ENCODE peak calls at places on chromosomes 7 and 10, in nine cellular contexts. P is HL-60, K is body of pancreas, Y is tibial artery, W is fibroblast of mammary gland, Q is HFFc6, B is adrenal gland, D is transverse colon, G is NB4. Z is an unnamed sample.

GRCh38 chr7:116162992-116163391 is 47.3 kb upstream of the TES start:
- DNase-seq in P (no peak), K (no peak), Y (no peak), W (no peak), Q (no peak), B (no peak), D (no peak), G (no peak), Z (no peak)

GRCh38 chr10:71127773-71128172 is 84.6 kb upstream of the UNC5B start:
- DNase-seq in P (no peak), K (no peak), Y (no peak), W (no peak), Q (no peak), B (no peak), D (no peak), G (no peak), Z (no peak)

GRCh38 chr7:68176974-68177373 is 1180.3 kb downstream of the TYW1 start:
- DNase-seq in P (peak; percentile 39), K (peak; percentile 61), Y (no peak), W (peak; percentile 62), Q (no peak), B (peak; percentile 54), D (no peak), G (peak; percentile 78), Z (no peak)

GRCh38 chr7:13476881-13477444 is 512.5 kb downstream of the ETV1 start:
- DNase-seq in P (no peak), K (peak; percentile 13), Y (no peak), W (peak; percentile 11), Q (no peak), B (no peak), D (no peak), G (no peak), Z (no peak)

GRCh38 chr10:84352251-84352842 is 24.0 kb downstream of the CCSER2 start:
- DNase-seq in P (peak; percentile 55), K (peak; percentile 77), Y (no peak), W (peak; percentile 71), Q (peak; percentile 63), B (peak; percentile 61), D (peak; percentile 72), G (peak; percentile 69), Z (peak; percentile 49)

GRCh38 chr7:28840515-28841125 is 117.5 kb downstream of the TRIL start:
- DNase-seq in P (no peak), K (no peak), Y (no peak), W (peak; percentile 16), Q (peak; percentile 12), B (no peak), D (no peak), G (no peak), Z (no peak)

GRCh38 chr10:58177362-58177947 is 90.2 kb downstream of the IPMK start:
- DNase-seq in P (no peak), K (no peak), Y (no peak), W (peak; percentile 52), Q (no peak), B (no peak), D (no peak), G (peak; percentile 41), Z (no peak)

GRCh38 chr7:129665013-129665401 is 53.5 kb downstream of the NRF1 start:
- DNase-seq in P (peak; percentile 11), K (peak; percentile 11), Y (no peak), W (peak; percentile 97), Q (peak; percentile 86), B (peak; percentile 77), D (no peak), G (peak; percentile 82), Z (no peak)

GRCh38 chr7:151315038-151315655 is 26.5 kb upstream of the NUB1 start:
- DNase-seq in P (peak; percentile 72), K (peak; percentile 82), Y (peak; percentile 73), W (peak; percentile 68), Q (peak; percentile 43), B (peak; percentile 74), D (peak; percentile 72), G (peak; percentile 83), Z (peak; percentile 59)

GRCh38 chr10:29078919-29079318 is 210.0 kb upstream of the LYZL1 start:
- DNase-seq in P (no peak), K (no peak), Y (no peak), W (no peak), Q (no peak), B (no peak), D (no peak), G (no peak), Z (no peak)

GRCh38 chr10:99926925-99927718 is 82.6 kb downstream of the DNMBP start:
- DNase-seq in P (no peak), K (peak; percentile 70), Y (no peak), W (peak; percentile 66), Q (peak; percentile 51), B (peak; percentile 50), D (peak; percentile 76), G (no peak), Z (no peak)

GRCh38 chr7:18384491-18385143 is 110.9 kb upstream of the HDAC9 start:
- DNase-seq in P (no peak), K (no peak), Y (no peak), W (no peak), Q (no peak), B (no peak), D (no peak), G (no peak), Z (no peak)

GRCh38 chr7:150367677-150368097 is 935 bp upstream of the REPIN1 start:
- DNase-seq in P (no peak), K (no peak), Y (no peak), W (peak; percentile 36), Q (no peak), B (no peak), D (no peak), G (no peak), Z (no peak)

GRCh38 chr10:69335063-69335587 is 56.8 kb downstream of the HK1 start:
- DNase-seq in P (peak; percentile 83), K (no peak), Y (peak; percentile 82), W (peak; percentile 61), Q (no peak), B (peak; percentile 69), D (peak; percentile 29), G (peak; percentile 60), Z (peak; percentile 63)

GRCh38 chr10:86376403-86376802 is 9.8 kb upstream of the GRID1 start:
- DNase-seq in P (no peak), K (no peak), Y (no peak), W (no peak), Q (no peak), B (peak; percentile 7), D (no peak), G (no peak), Z (peak; percentile 39)

GRCh38 chr10:24603333-24603732 is 120.4 kb downstream of the ARHGAP21 start:
- DNase-seq in P (no peak), K (no peak), Y (no peak), W (peak; percentile 71), Q (peak; percentile 53), B (no peak), D (no peak), G (no peak), Z (no peak)

GRCh38 chr7:67484244-67484751 is 487.7 kb downstream of the TYW1 start:
- DNase-seq in P (peak; percentile 52), K (peak; percentile 73), Y (no peak), W (peak; percentile 68), Q (peak; percentile 38), B (peak; percentile 68), D (peak; percentile 26), G (peak; percentile 80), Z (no peak)

GRCh38 chr10:75097666-75098285 is 13.7 kb upstream of the SAMD8 start:
- DNase-seq in P (peak; percentile 18), K (no peak), Y (no peak), W (peak; percentile 31), Q (no peak), B (no peak), D (no peak), G (peak; percentile 60), Z (no peak)

GRCh38 chr7:132383962-132384361 is 192.3 kb downstream of the PLXNA4 start:
- DNase-seq in P (no peak), K (no peak), Y (no peak), W (no peak), Q (no peak), B (no peak), D (no peak), G (no peak), Z (no peak)

DNA sequence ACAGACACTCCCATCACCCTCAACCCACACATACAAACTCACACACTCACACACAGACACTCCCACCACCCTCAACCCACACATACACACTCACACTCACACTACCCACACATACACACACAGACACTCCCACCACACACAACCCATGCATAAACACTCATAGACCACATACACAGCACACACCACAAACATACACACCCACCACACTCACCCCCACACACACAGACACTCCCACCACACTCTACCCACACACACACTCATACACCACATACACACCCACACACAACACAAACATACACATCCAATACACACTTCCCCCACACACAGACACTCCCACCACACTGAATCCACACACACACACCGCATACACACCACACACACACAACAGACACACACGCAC is 521.2 kb downstream of the TCERG1L start:
- DNase-seq in P (no peak), K (no peak), Y (no peak), W (no peak), Q (no peak), B (no peak), D (no peak), G (no peak), Z (no peak)
- TF ChIP-seq CTCF in P (no peak), K (no peak), Y (no peak), W (no peak), Q (no peak), B (no peak), D (no peak), G (no peak), Z (no peak)

GRCh38 chr7:22153427-22154106 is 203.4 kb downstream of the RAPGEF5 start:
- DNase-seq in P (no peak), K (no peak), Y (no peak), W (no peak), Q (no peak), B (no peak), D (no peak), G (no peak), Z (no peak)
- TF ChIP-seq CTCF in P (no peak), K (no peak), Y (no peak), W (no peak), Q (no peak), B (no peak), D (no peak), G (no peak), Z (no peak)

GRCh38 chr10:33015798-33016547 is 57.9 kb upstream of the ITGB1 start:
- DNase-seq in P (no peak), K (no peak), Y (no peak), W (peak; percentile 83), Q (peak; percentile 61), B (no peak), D (no peak), G (no peak), Z (no peak)
- TF ChIP-seq CTCF in P (no peak), K (no peak), Y (no peak), W (no peak), Q (no peak), B (no peak), D (no peak), G (no peak), Z (no peak)

GRCh38 chr7:90312745-90313144 is 8.4 kb downstream of the FAM237B start:
- DNase-seq in P (no peak), K (no peak), Y (no peak), W (peak; percentile 30), Q (no peak), B (no peak), D (no peak), G (peak; percentile 21), Z (no peak)

GRCh38 chr7:90311185-90311584 is 9.9 kb downstream of the FAM237B start:
- DNase-seq in P (no peak), K (no peak), Y (no peak), W (no peak), Q (no peak), B (no peak), D (no peak), G (no peak), Z (no peak)

GRCh38 chr7:90313908-90314307 is 7.2 kb downstream of the FAM237B start:
- DNase-seq in P (no peak), K (no peak), Y (no peak), W (no peak), Q (no peak), B (no peak), D (no peak), G (no peak), Z (no peak)

GRCh38 chr7:90309872-90310271 is 11.2 kb downstream of the FAM237B start:
- DNase-seq in P (no peak), K (no peak), Y (no peak), W (no peak), Q (no peak), B (no peak), D (no peak), G (no peak), Z (no peak)
- TF ChIP-seq CTCF in P (no peak), K (no peak), Y (no peak), W (no peak), Q (no peak), B (no peak), D (no peak), G (no peak), Z (no peak)